ENCODE peak calls at places on chromosomes 3 and 15, in eight cellular contexts. K is ovary; N is CD8-positive, alpha-beta T cell; Q is neural progenitor cell; A is WERI-Rb-1; G is bronchial epithelial cell; H is thoracic aorta; D is adrenal gland. J is an unnamed sample.

GRCh38 chr15:99446565-99447496 is 119.0 kb upstream of the MEF2A start:
- DNase-seq in K (no peak), N (peak; percentile 4), Q (no peak), A (peak; percentile 89), G (no peak), H (no peak), D (no peak), J (no peak)

GRCh38 chr3:15800780-15801179 is 3.0 kb upstream of the ANKRD28 start:
- DNase-seq in K (no peak), N (no peak), Q (no peak), A (no peak), G (no peak), H (no peak), D (no peak), J (no peak)

GRCh38 chr3:138381413-138381901 is 33.1 kb downstream of the MRAS start:
- DNase-seq in K (peak; percentile 75), N (no peak), Q (no peak), A (no peak), G (no peak), H (no peak), D (no peak), J (no peak)

GRCh38 chr3:174153875-174154274 is 705.3 kb upstream of the NAALADL2 start:
- DNase-seq in K (no peak), N (no peak), Q (no peak), A (no peak), G (no peak), H (no peak), D (no peak), J (no peak)

GRCh38 chr15:52094811-52095584 is 17.6 kb downstream of the BCL2L10 start:
- DNase-seq in K (no peak), N (no peak), Q (no peak), A (no peak), G (no peak), H (no peak), D (no peak), J (no peak)

GRCh38 chr3:128784228-128784627 is 58.2 kb downstream of the RAB7A start:
- DNase-seq in K (no peak), N (peak; percentile 61), Q (peak; percentile 82), A (peak; percentile 81), G (no peak), H (no peak), D (no peak), J (no peak)

GRCh38 chr3:11953350-11953749 is 50.8 kb upstream of the SYN2 start:
- DNase-seq in K (no peak), N (no peak), Q (no peak), A (no peak), G (no peak), H (no peak), D (no peak), J (no peak)

GRCh38 chr3:13282528-13282985 is 137.6 kb downstream of the NUP210 start:
- DNase-seq in K (no peak), N (no peak), Q (peak; percentile 77), A (no peak), G (no peak), H (no peak), D (no peak), J (no peak)

GRCh38 chr3:102532901-102533300 is 98.1 kb downstream of the ZPLD1 start:
- DNase-seq in K (no peak), N (no peak), Q (no peak), A (no peak), G (no peak), H (no peak), D (no peak), J (no peak)

GRCh38 chr3:180275176-180275575 is 238.4 kb upstream of the PEX5L start:
- DNase-seq in K (no peak), N (no peak), Q (no peak), A (no peak), G (peak; percentile 48), H (no peak), D (no peak), J (no peak)

GRCh38 chr3:194023501-194024280 is 112.3 kb upstream of the HES1 start:
- DNase-seq in K (no peak), N (no peak), Q (no peak), A (no peak), G (no peak), H (no peak), D (no peak), J (no peak)

GRCh38 chr3:140720242-140720641 is 42.4 kb downstream of the TRIM42 start:
- DNase-seq in K (no peak), N (no peak), Q (no peak), A (no peak), G (no peak), H (no peak), D (no peak), J (no peak)

GRCh38 chr15:40272713-40273056 is 10.2 kb downstream of the ANKRD63 start:
- DNase-seq in K (no peak), N (no peak), Q (no peak), A (no peak), G (no peak), H (no peak), D (no peak), J (no peak)

GRCh38 chr3:89332311-89333159 is 225.1 kb downstream of the EPHA3 start:
- DNase-seq in K (no peak), N (no peak), Q (peak; percentile 17), A (no peak), G (no peak), H (no peak), D (no peak), J (no peak)

GRCh38 chr3:111800472-111800871 is 58.6 kb upstream of the PHLDB2 start:
- DNase-seq in K (no peak), N (no peak), Q (no peak), A (no peak), G (peak; percentile 26), H (no peak), D (no peak), J (no peak)

GRCh38 chr15:39248204-39248603 is 332.7 kb upstream of the THBS1 start:
- DNase-seq in K (no peak), N (no peak), Q (no peak), A (no peak), G (peak; percentile 41), H (no peak), D (no peak), J (no peak)

GRCh38 chr3:64680334-64680733 is 7.5 kb downstream of the ADAMTS9 start:
- DNase-seq in K (no peak), N (no peak), Q (no peak), A (no peak), G (no peak), H (no peak), D (no peak), J (no peak)

GRCh38 chr15:22981336-22981840 is 1.2 kb upstream of the CYFIP1 start:
- DNase-seq in K (no peak), N (no peak), Q (no peak), A (no peak), G (no peak), H (no peak), D (no peak), J (no peak)
- H3K4me3 ChIP-seq in K (no peak overlapping the region), N (peak overlapping the region; percentile 54), Q (peak overlapping the region; percentile 93), A (no peak overlapping the region), G (peak overlapping the region; percentile 96), H (peak overlapping the region; percentile 96), D (no peak overlapping the region), J (no peak overlapping the region)

GRCh38 chr3:188913084-188913483 is 258.7 kb upstream of the TPRG1 start:
- DNase-seq in K (no peak), N (no peak), Q (no peak), A (no peak), G (no peak), H (no peak), D (no peak), J (no peak)

GRCh38 chr3:188915137-188915536 is 256.6 kb upstream of the TPRG1 start:
- DNase-seq in K (no peak), N (no peak), Q (no peak), A (no peak), G (no peak), H (no peak), D (no peak), J (no peak)

GRCh38 chr3:188914556-188914955 is 257.2 kb upstream of the TPRG1 start:
- DNase-seq in K (no peak), N (no peak), Q (no peak), A (no peak), G (peak; percentile 8), H (no peak), D (no peak), J (no peak)

GRCh38 chr3:188908002-188908850 is 263.5 kb upstream of the TPRG1 start:
- DNase-seq in K (no peak), N (no peak), Q (no peak), A (no peak), G (no peak), H (no peak), D (no peak), J (no peak)

GRCh38 chr3:188911033-188911850 is 260.5 kb upstream of the TPRG1 start:
- DNase-seq in K (no peak), N (no peak), Q (no peak), A (no peak), G (no peak), H (no peak), D (no peak), J (no peak)
- TF ChIP-seq CTCF in K (no peak), N (no peak), Q (no peak), A (no peak), G (no peak), H (no peak), D (no peak), J (no peak)

GRCh38 chr3:37491343-37491742 is 317.0 kb upstream of the LRRFIP2 start:
- DNase-seq in K (no peak), N (no peak), Q (no peak), A (no peak), G (no peak), H (no peak), D (no peak), J (no peak)

GRCh38 chr3:37492977-37493471 is 318.6 kb upstream of the LRRFIP2 start:
- DNase-seq in K (no peak), N (no peak), Q (no peak), A (no peak), G (peak; percentile 8), H (no peak), D (no peak), J (no peak)

GRCh38 chr3:37493485-37494080 is 319.2 kb upstream of the LRRFIP2 start:
- DNase-seq in K (no peak), N (no peak), Q (no peak), A (no peak), G (no peak), H (no peak), D (no peak), J (no peak)

GRCh38 chr3:37491776-37492175 is 317.4 kb upstream of the LRRFIP2 start:
- DNase-seq in K (no peak), N (no peak), Q (no peak), A (no peak), G (no peak), H (no peak), D (no peak), J (no peak)

GRCh38 chr3:37492468-37492867 is 318.1 kb upstream of the LRRFIP2 start:
- DNase-seq in K (no peak), N (no peak), Q (no peak), A (no peak), G (no peak), H (no peak), D (no peak), J (no peak)
- H3K36me3 ChIP-seq in K (no peaks in the 10 kb centered on the region), N (no peaks in the 10 kb centered on the region), Q (no peaks in the 10 kb centered on the region), A (no peaks in the 10 kb centered on the region), G (no peaks in the 10 kb centered on the region), H (no peaks in the 10 kb centered on the region), D (peaks cover 5% of the 10 kb centered on the region), J (no peaks in the 10 kb centered on the region)

GRCh38 chr3:134824676-134825290 is 29.7 kb downstream of the EPHB1 start:
- DNase-seq in K (no peak), N (no peak), Q (no peak), A (no peak), G (no peak), H (no peak), D (no peak), J (no peak)
- H3K4me3 ChIP-seq in K (no peak overlapping the region), N (no peak overlapping the region), Q (no peak overlapping the region), A (no peak overlapping the region), G (no peak overlapping the region), H (no peak overlapping the region), D (no peak overlapping the region), J (no peak overlapping the region)

GRCh38 chr3:45783667-45784066 is 12.7 kb downstream of the SLC6A20 start:
- DNase-seq in K (no peak), N (no peak), Q (no peak), A (no peak), G (no peak), H (no peak), D (no peak), J (no peak)
- TF ChIP-seq CTCF in K (no peak), N (no peak), Q (no peak), A (peak; percentile 28), G (no peak), H (no peak), D (no peak), J (no peak)

J was measured in GM06990.